ENCODE peak calls at places on chromosomes 13 and 19, in six cellular contexts. B is heart left ventricle; W is pancreas; J is aorta; V is A549; M is CD4-positive, alpha-beta memory T cell. H is an unnamed sample.
A peak's percentile ranks its signal among the peaks of the same experiment; 100 is the strongest.

GRCh38 chr19:32387701-32388392 is 17.7 kb upstream of the DPY19L3 start:
- DNase-seq in V (no peak), W (peak; percentile 62), J (peak; percentile 59), M (no peak), B (no peak), H (peak; percentile 22)

GRCh38 chr13:36343766-36344165 is 2.4 kb downstream of the SPART start:
- DNase-seq in M (no peak), W (no peak), V (no peak), B (no peak), J (no peak), H (no peak)

GRCh38 chr13:46170687-46171086 is 11.3 kb downstream of the LCP1 start:
- DNase-seq in B (no peak), M (peak; percentile 75), J (no peak), W (no peak), V (no peak), H (no peak)

GRCh38 chr13:109369357-109370052 is 416.9 kb downstream of the IRS2 start:
- DNase-seq in B (no peak), W (no peak), M (no peak), J (no peak), V (no peak), H (no peak)

GRCh38 chr13:114071991-114072390 is 60.4 kb downstream of the RASA3 start:
- DNase-seq in W (no peak), M (peak; percentile 3), B (no peak), V (no peak), J (peak; percentile 33), H (no peak)

GRCh38 chr19:39506944-39507714 is 7.8 kb upstream of the SELENOV start:
- DNase-seq in V (peak; percentile 94), B (peak; percentile 32), W (no peak), J (no peak), M (no peak), H (peak; percentile 80)

GRCh38 chr13:59088716-59089115 is 1075.0 kb downstream of the DIAPH3 start:
- DNase-seq in V (no peak), M (no peak), J (no peak), W (no peak), B (no peak), H (no peak)

GRCh38 chr19:47020992-47021496 is 1.4 kb downstream of the NPAS1 start:
- DNase-seq in V (peak; percentile 65), M (no peak), J (no peak), W (no peak), B (no peak), H (no peak)

GRCh38 chr19:47099576-47100050 is 14.0 kb downstream of the ZC3H4 start:
- DNase-seq in B (no peak), J (no peak), W (no peak), M (no peak), V (no peak), H (no peak)

GRCh38 chr19:18883530-18884304 is 12.2 kb downstream of the CERS1 start:
- DNase-seq in M (peak; percentile 21), B (no peak), W (no peak), V (no peak), J (no peak), H (no peak)

GRCh38 chr13:112724788-112725345 is 35.0 kb downstream of the ATP11A start:
- DNase-seq in M (no peak), J (no peak), B (no peak), W (no peak), V (no peak), H (no peak)

GRCh38 chr19:43316591-43317319 is 36.7 kb upstream of the CD177 start:
- DNase-seq in V (peak; percentile 66), B (no peak), W (no peak), M (no peak), J (no peak), H (peak; percentile 46)

GRCh38 chr13:109781384-109782065 is 4.9 kb downstream of the IRS2 start:
- DNase-seq in V (no peak), J (no peak), B (no peak), W (no peak), M (no peak), H (no peak)

GRCh38 chr13:49326222-49326917 is 78.6 kb downstream of the CDADC1 start:
- DNase-seq in V (no peak), W (no peak), M (no peak), B (no peak), J (no peak), H (no peak)

GRCh38 chr13:24626449-24626848 is 53.8 kb upstream of the ATP12A start:
- DNase-seq in J (no peak), W (no peak), B (no peak), V (no peak), M (no peak), H (no peak)

GRCh38 chr19:58166268-58166667 is 15.7 kb upstream of the ZNF329 start:
- DNase-seq in V (no peak), B (no peak), J (no peak), W (no peak), M (no peak), H (no peak)

GRCh38 chr19:58170860-58171259 is 12.0 kb upstream of the ZNF274 start:
- DNase-seq in J (no peak), W (no peak), B (no peak), M (no peak), V (peak; percentile 71), H (no peak)

DNA sequence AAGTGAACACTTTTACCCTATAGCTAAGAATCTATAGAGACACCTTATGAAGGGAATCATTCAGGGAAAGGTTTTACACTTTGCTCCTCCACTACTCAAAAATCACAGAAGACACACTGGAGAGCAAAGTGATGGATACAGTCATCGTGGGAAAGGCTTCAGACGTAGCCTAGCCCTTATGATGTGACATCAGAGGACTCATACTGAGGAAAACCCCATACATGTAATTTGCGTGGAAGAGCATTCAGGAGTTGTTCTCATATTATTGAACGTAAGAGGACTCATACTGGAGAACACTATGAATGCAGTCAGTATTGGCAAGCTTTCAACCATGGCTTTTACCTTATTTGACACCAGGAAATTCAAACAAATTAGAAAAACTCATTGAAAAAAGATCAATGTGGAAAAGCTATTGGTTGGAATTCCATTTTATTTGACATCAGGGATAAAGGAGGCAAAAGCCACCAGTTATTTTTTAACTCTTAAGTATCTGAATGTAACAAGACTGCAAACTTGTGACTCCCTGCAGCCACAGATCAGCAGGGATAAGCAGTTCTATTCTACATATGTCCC is 16.1 kb upstream of the ZNF274 start:
- DNase-seq in W (no peak), B (no peak), M (no peak), V (peak; percentile 30), J (no peak), H (no peak)
- H3K9me3 ChIP-seq in W (no peaks in the 10 kb centered on the region), B (peaks cover 99% of the 10 kb centered on the region), M (peaks cover 7% of the 10 kb centered on the region), V (peaks cover 95% of the 10 kb centered on the region), J (peaks cover 23% of the 10 kb centered on the region), H (peaks cover 22% of the 10 kb centered on the region)

GRCh38 chr13:28535734-28536133 is 40.8 kb upstream of the FLT1 start:
- DNase-seq in J (no peak), M (no peak), V (no peak), W (no peak), B (no peak), H (no peak)

GRCh38 chr13:28534210-28534609 is 39.3 kb upstream of the FLT1 start:
- DNase-seq in J (no peak), M (no peak), V (no peak), W (no peak), B (no peak), H (no peak)

GRCh38 chr13:28537149-28537548 is 42.2 kb upstream of the FLT1 start:
- DNase-seq in M (no peak), B (no peak), J (no peak), V (no peak), W (no peak), H (no peak)

GRCh38 chr13:28534801-28535200 is 39.9 kb upstream of the FLT1 start:
- DNase-seq in V (no peak), W (no peak), M (no peak), B (no peak), J (no peak), H (no peak)

DNA sequence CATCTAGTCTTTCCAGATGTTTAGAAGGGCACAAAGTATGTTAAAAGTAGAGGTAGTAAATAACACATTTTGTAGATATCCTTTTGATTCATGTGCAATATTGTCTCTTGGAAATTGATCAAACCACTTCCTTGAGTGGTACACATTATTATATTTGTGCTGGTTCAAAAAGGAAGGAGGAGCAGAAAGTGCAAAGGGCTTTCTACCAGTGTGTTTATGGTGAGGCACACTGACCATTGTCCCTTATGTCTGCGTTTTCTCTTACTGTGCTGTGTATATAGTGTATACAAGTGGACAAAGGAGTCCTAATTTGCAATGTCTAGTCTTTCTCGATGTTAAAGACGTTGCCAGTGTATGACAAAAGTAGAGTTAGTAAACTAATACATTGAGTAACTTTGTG is 41.4 kb upstream of the FLT1 start:
- DNase-seq in W (no peak), V (no peak), M (no peak), B (no peak), J (no peak), H (no peak)
- H3K4me1 ChIP-seq in W (no peaks in the 10 kb centered on the region), V (peaks cover 5% of the 10 kb centered on the region), M (peaks cover 7% of the 10 kb centered on the region), B (peaks cover 12% of the 10 kb centered on the region), J (no peaks in the 10 kb centered on the region), H (no peaks in the 10 kb centered on the region)

DNA sequence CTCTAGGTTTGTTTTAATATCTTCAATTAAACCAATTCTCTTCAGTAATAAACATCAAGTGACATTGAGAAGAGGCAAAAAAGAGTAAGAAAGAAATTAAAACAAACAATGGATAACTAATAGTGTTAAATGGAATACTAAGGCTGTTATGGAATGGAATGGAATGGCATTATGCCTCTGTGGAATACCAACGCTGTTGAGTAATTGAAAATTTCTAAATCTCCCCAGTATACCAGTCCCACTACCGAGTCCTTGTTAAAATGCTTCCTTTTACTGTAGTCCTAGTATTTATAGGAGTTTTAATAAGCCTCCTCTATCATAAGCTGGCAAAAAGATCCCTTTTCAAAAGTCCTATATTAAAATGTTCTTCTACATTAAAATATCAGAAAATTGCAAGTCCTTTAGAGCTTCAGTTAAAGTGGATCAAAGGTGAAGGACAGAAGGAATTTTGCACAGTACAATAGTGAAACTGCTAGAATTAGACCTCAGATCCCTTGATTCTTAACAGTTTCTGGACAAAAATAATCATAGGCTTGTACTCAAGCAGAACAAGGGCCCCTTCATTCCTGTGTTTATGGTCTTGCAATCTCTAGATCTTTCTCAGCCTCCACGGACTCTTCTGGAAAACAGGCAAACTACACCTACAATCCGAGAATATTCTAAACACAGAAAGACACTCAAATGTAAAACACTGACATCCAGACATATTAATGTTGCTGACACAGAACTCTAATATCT is 128.2 kb downstream of the PCDH9 start:
- DNase-seq in J (no peak), W (no peak), V (no peak), M (no peak), B (no peak), H (no peak)
- H3K27ac ChIP-seq in J (no peak overlapping the region), W (no peak overlapping the region), V (peak overlapping the region; percentile 86), M (no peak overlapping the region), B (no peak overlapping the region), H (no peak overlapping the region)

DNA sequence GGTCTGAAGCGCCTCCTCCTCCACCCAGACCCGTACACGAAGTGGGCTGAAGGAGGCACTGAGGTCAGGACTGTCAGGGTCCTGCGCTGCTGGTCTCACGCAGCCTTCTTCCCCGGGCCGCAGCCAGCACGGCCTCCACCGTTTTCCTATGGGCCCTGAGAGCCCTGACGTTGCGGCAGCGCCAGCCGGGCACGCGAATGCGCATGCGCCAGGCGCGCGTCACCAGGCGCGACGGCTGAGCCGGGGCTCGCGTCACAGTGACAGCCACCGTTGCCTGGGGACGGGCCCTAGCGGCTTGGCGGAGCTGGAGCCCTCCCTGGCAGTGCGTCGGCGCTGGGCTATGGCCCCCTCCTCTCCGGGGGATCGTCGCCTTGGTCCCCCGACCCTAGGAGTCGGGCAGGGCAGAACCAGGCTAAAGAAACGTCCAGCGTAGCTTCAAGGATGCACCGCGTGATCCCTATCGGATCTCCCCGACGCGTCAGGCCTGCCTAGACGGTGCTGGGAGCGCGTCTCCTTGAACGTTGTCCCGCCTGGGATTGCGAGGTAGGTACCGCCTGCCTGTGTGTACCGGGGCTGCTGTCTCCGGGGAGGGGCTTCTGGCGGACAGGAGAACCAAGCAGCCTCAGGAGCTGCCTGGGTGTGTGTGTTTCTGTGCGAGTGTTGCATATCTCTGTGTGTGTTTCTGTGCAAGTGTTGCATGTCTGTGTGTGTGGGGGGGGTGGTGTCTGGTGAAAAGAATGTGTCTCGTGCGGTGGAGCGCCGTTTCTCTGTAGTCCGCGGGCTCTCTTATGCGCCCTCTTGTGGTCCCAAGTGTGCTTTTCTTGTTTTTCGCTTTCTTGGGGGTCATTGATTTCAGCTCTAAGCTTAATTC is 43.2 kb downstream of the ZNF571 start:
- DNase-seq in J (no peak), M (peak; percentile 55), V (no peak), B (peak; percentile 73), W (no peak), H (peak; percentile 46)
- H3K9me3 ChIP-seq in J (peaks cover 45% of the 10 kb centered on the region), M (no peaks in the 10 kb centered on the region), V (peaks cover 95% of the 10 kb centered on the region), B (peaks cover under 1% of the 10 kb centered on the region), W (no peaks in the 10 kb centered on the region), H (peaks cover 8% of the 10 kb centered on the region)